ENCODE peak calls at places on chromosome 6, in nine cellular contexts. Q, Y, E, B, I, V, Z, W and K are unnamed samples.

GRCh38 chr6:20326422-20326728 is 75.3 kb upstream of the E2F3 start:
- DNase-seq in Q (no peak), Y (no peak), E (no peak), B (no peak), I (no peak), V (no peak), Z (no peak), W (no peak), K (no peak)

GRCh38 chr6:157763129-157763893 is 59.7 kb upstream of the SNX9 start:
- DNase-seq in Q (peak), Y (no peak), E (no peak), B (peak), I (peak), V (no peak), Z (no peak), W (no peak), K (peak)

GRCh38 chr6:167815296-167815980 is 11.3 kb upstream of the AFDN start:
- DNase-seq in Q (no peak), Y (no peak), E (no peak), B (no peak), I (no peak), V (no peak), Z (no peak), W (no peak), K (no peak)

GRCh38 chr6:123570813-123571684 is 65.7 kb downstream of the TRDN start:
- DNase-seq in Q (no peak), Y (no peak), E (no peak), B (no peak), I (no peak), V (no peak), Z (no peak), W (no peak), K (no peak)

GRCh38 chr6:159969921-159970320 is 1.0 kb downstream of the IGF2R start:
- DNase-seq in Q (peak), Y (peak), E (no peak), B (no peak), I (no peak), V (peak), Z (no peak), W (peak), K (no peak)

GRCh38 chr6:152296648-152297376 is 340.4 kb downstream of the SYNE1 start:
- DNase-seq in Q (no peak), Y (no peak), E (no peak), B (no peak), I (no peak), V (no peak), Z (no peak), W (no peak), K (no peak)

GRCh38 chr6:131372535-131372934 is 200.5 kb upstream of the ARG1 start:
- DNase-seq in Q (no peak), Y (no peak), E (no peak), B (no peak), I (no peak), V (no peak), Z (no peak), W (no peak), K (no peak)

GRCh38 chr6:87066449-87067288 is 28.2 kb downstream of the CGA start:
- DNase-seq in Q (peak), Y (peak), E (no peak), B (no peak), I (no peak), V (peak), Z (peak), W (peak), K (no peak)

GRCh38 chr6:155985660-155986138 is 530.1 kb upstream of the NOX3 start:
- DNase-seq in Q (peak), Y (no peak), E (no peak), B (no peak), I (no peak), V (no peak), Z (no peak), W (no peak), K (peak)

GRCh38 chr6:118893095-118893881 is 664 bp upstream of the ASF1A start:
- DNase-seq in Q (peak), Y (peak), E (peak), B (no peak), I (peak), V (peak), Z (peak), W (peak), K (no peak)

GRCh38 chr6:33015798-33016197 is 6.4 kb upstream of the HLA-DOA start:
- DNase-seq in Q (no peak), Y (no peak), E (no peak), B (no peak), I (no peak), V (no peak), Z (no peak), W (no peak), K (no peak)

GRCh38 chr6:10156875-10157274 is 258.0 kb downstream of the TFAP2A start:
- DNase-seq in Q (no peak), Y (no peak), E (no peak), B (no peak), I (no peak), V (no peak), Z (no peak), W (no peak), K (no peak)

GRCh38 chr6:159640322-159640721 is 52.7 kb downstream of the SOD2 start:
- DNase-seq in Q (no peak), Y (no peak), E (no peak), B (no peak), I (no peak), V (no peak), Z (no peak), W (no peak), K (no peak)

GRCh38 chr6:83873869-83874268 is 14.4 kb downstream of the CYB5R4 start:
- DNase-seq in Q (no peak), Y (no peak), E (no peak), B (no peak), I (no peak), V (no peak), Z (no peak), W (no peak), K (no peak)

GRCh38 chr6:108945686-108946158 is 97.5 kb downstream of the ARMC2 start:
- DNase-seq in Q (peak), Y (no peak), E (no peak), B (no peak), I (peak), V (no peak), Z (no peak), W (no peak), K (peak)

GRCh38 chr6:79733388-79733787 is 102.3 kb downstream of the SH3BGRL2 start:
- DNase-seq in Q (no peak), Y (no peak), E (no peak), B (no peak), I (no peak), V (no peak), Z (no peak), W (no peak), K (no peak)

GRCh38 chr6:71502961-71503360 is 214.3 kb downstream of the OGFRL1 start:
- DNase-seq in Q (no peak), Y (no peak), E (no peak), B (no peak), I (no peak), V (no peak), Z (no peak), W (no peak), K (no peak)

GRCh38 chr6:121615493-121615892 is 180.0 kb downstream of the GJA1 start:
- DNase-seq in Q (no peak), Y (no peak), E (no peak), B (no peak), I (no peak), V (no peak), Z (no peak), W (no peak), K (no peak)

GRCh38 chr6:147769496-147770087 is 261.1 kb downstream of the SAMD5 start:
- DNase-seq in Q (no peak), Y (no peak), E (no peak), B (no peak), I (no peak), V (no peak), Z (no peak), W (no peak), K (no peak)

GRCh38 chr6:39493174-39493573 is 170.7 kb upstream of the KCNK16 start:
- DNase-seq in Q (no peak), Y (no peak), E (no peak), B (no peak), I (no peak), V (no peak), Z (no peak), W (no peak), K (no peak)

GRCh38 chr6:157596461-157596860 is 215.5 kb downstream of the ZDHHC14 start:
- DNase-seq in Q (no peak), Y (no peak), E (no peak), B (no peak), I (no peak), V (no peak), Z (no peak), W (no peak), K (no peak)

GRCh38 chr6:85431271-85431670 is 18.6 kb upstream of the NT5E start:
- DNase-seq in Q (no peak), Y (no peak), E (no peak), B (no peak), I (no peak), V (no peak), Z (no peak), W (no peak), K (no peak)

GRCh38 chr6:70531133-70531532 is 35.6 kb upstream of the SDHAF4 start:
- DNase-seq in Q (no peak), Y (no peak), E (no peak), B (no peak), I (no peak), V (no peak), Z (no peak), W (no peak), K (no peak)

GRCh38 chr6:43873806-43874714 is 104.0 kb downstream of the VEGFA start:
- DNase-seq in Q (peak), Y (no peak), E (no peak), B (no peak), I (peak), V (no peak), Z (no peak), W (no peak), K (no peak)

GRCh38 chr6:34110610-34111009 is 35.3 kb downstream of the GRM4 start:
- DNase-seq in Q (no peak), Y (no peak), E (no peak), B (no peak), I (no peak), V (no peak), Z (no peak), W (no peak), K (no peak)